ENCODE peak calls at places on chromosomes 6 and 20, in eight cellular contexts. One of them, this sample, is unnamed.

GRCh38 chr20:49338061-49338460 is 60.2 kb upstream of the ZNFX1 start:
- DNase-seq in foreskin keratinocyte: no peak
- DNase-seq in endodermal cell: no peak
- DNase-seq in SW 1271: no peak
- DNase-seq in GM12865: no peak
- DNase-seq in D341Med: no peak
- DNase-seq in fibroblast of lung: no peak
- DNase-seq in kidney tubule cell: no peak
- DNase-seq in this sample: no peak

GRCh38 chr6:78533876-78534275 is 333.5 kb upstream of the IRAK1BP1 start:
- DNase-seq in foreskin keratinocyte: no peak
- DNase-seq in endodermal cell: no peak
- DNase-seq in SW 1271: no peak
- DNase-seq in GM12865: no peak
- DNase-seq in D341Med: no peak
- DNase-seq in fibroblast of lung: no peak
- DNase-seq in kidney tubule cell: no peak
- DNase-seq in this sample: no peak

GRCh38 chr20:958936-959815 is 42.9 kb downstream of the RSPO4 start:
- DNase-seq in foreskin keratinocyte: no peak
- DNase-seq in endodermal cell: no peak
- DNase-seq in SW 1271: no peak
- DNase-seq in GM12865: no peak
- DNase-seq in D341Med: no peak
- DNase-seq in fibroblast of lung: no peak
- DNase-seq in kidney tubule cell: no peak
- DNase-seq in this sample: no peak

GRCh38 chr6:81708306-81708705 is 44.2 kb downstream of the TENT5A start:
- DNase-seq in foreskin keratinocyte: no peak
- DNase-seq in endodermal cell: peak
- DNase-seq in SW 1271: no peak
- DNase-seq in GM12865: no peak
- DNase-seq in D341Med: no peak
- DNase-seq in fibroblast of lung: no peak
- DNase-seq in kidney tubule cell: no peak
- DNase-seq in this sample: no peak

GRCh38 chr6:131728296-131728939 is 17.6 kb upstream of the CTAGE9 start:
- DNase-seq in foreskin keratinocyte: no peak
- DNase-seq in endodermal cell: no peak
- DNase-seq in SW 1271: no peak
- DNase-seq in GM12865: no peak
- DNase-seq in D341Med: no peak
- DNase-seq in fibroblast of lung: no peak
- DNase-seq in kidney tubule cell: no peak
- DNase-seq in this sample: no peak

GRCh38 chr6:136079701-136080565 is 170.2 kb downstream of the MTFR2 start:
- DNase-seq in foreskin keratinocyte: no peak
- DNase-seq in endodermal cell: no peak
- DNase-seq in SW 1271: no peak
- DNase-seq in GM12865: no peak
- DNase-seq in D341Med: no peak
- DNase-seq in fibroblast of lung: no peak
- DNase-seq in kidney tubule cell: no peak
- DNase-seq in this sample: no peak

GRCh38 chr20:21361266-21361665 is 36.1 kb downstream of the NKX2-4 start:
- DNase-seq in foreskin keratinocyte: peak
- DNase-seq in endodermal cell: no peak
- DNase-seq in SW 1271: no peak
- DNase-seq in GM12865: no peak
- DNase-seq in D341Med: no peak
- DNase-seq in fibroblast of lung: peak
- DNase-seq in kidney tubule cell: peak
- DNase-seq in this sample: no peak

GRCh38 chr6:16322666-16323312 is 84.4 kb downstream of the GMPR start:
- DNase-seq in foreskin keratinocyte: peak
- DNase-seq in endodermal cell: peak
- DNase-seq in SW 1271: no peak
- DNase-seq in GM12865: peak
- DNase-seq in D341Med: no peak
- DNase-seq in fibroblast of lung: peak
- DNase-seq in kidney tubule cell: peak
- DNase-seq in this sample: peak

GRCh38 chr6:55319961-55320690 is 7.1 kb upstream of the GFRAL start:
- DNase-seq in foreskin keratinocyte: no peak
- DNase-seq in endodermal cell: peak
- DNase-seq in SW 1271: no peak
- DNase-seq in GM12865: no peak
- DNase-seq in D341Med: no peak
- DNase-seq in fibroblast of lung: no peak
- DNase-seq in kidney tubule cell: no peak
- DNase-seq in this sample: no peak

GRCh38 chr6:37127961-37128862 is 41.7 kb upstream of the PIM1 start:
- DNase-seq in foreskin keratinocyte: peak
- DNase-seq in endodermal cell: peak
- DNase-seq in SW 1271: no peak
- DNase-seq in GM12865: peak
- DNase-seq in D341Med: no peak
- DNase-seq in fibroblast of lung: peak
- DNase-seq in kidney tubule cell: no peak
- DNase-seq in this sample: no peak

GRCh38 chr6:24910331-24910849 is 25.4 kb downstream of the RIPOR2 start:
- DNase-seq in foreskin keratinocyte: no peak
- DNase-seq in endodermal cell: peak
- DNase-seq in SW 1271: no peak
- DNase-seq in GM12865: peak
- DNase-seq in D341Med: no peak
- DNase-seq in fibroblast of lung: no peak
- DNase-seq in kidney tubule cell: no peak
- DNase-seq in this sample: no peak

GRCh38 chr6:90386796-90387390 is 90.2 kb upstream of the BACH2 start:
- DNase-seq in foreskin keratinocyte: no peak
- DNase-seq in endodermal cell: peak
- DNase-seq in SW 1271: no peak
- DNase-seq in GM12865: no peak
- DNase-seq in D341Med: no peak
- DNase-seq in fibroblast of lung: no peak
- DNase-seq in kidney tubule cell: no peak
- DNase-seq in this sample: peak

GRCh38 chr6:10383312-10384063 is 31.4 kb downstream of the TFAP2A start:
- DNase-seq in foreskin keratinocyte: no peak
- DNase-seq in endodermal cell: peak
- DNase-seq in SW 1271: no peak
- DNase-seq in GM12865: no peak
- DNase-seq in D341Med: no peak
- DNase-seq in fibroblast of lung: no peak
- DNase-seq in kidney tubule cell: peak
- DNase-seq in this sample: no peak

GRCh38 chr20:38725959-38726848 is 1.9 kb downstream of the SLC32A1 start:
- DNase-seq in foreskin keratinocyte: no peak
- DNase-seq in endodermal cell: peak
- DNase-seq in SW 1271: no peak
- DNase-seq in GM12865: peak
- DNase-seq in D341Med: peak
- DNase-seq in fibroblast of lung: peak
- DNase-seq in kidney tubule cell: no peak
- DNase-seq in this sample: no peak

GRCh38 chr6:145587342-145587741 is 148.0 kb downstream of the EPM2A start:
- DNase-seq in foreskin keratinocyte: no peak
- DNase-seq in endodermal cell: no peak
- DNase-seq in SW 1271: no peak
- DNase-seq in GM12865: no peak
- DNase-seq in D341Med: no peak
- DNase-seq in fibroblast of lung: no peak
- DNase-seq in kidney tubule cell: no peak
- DNase-seq in this sample: no peak

GRCh38 chr6:104896914-104897313 is 37.2 kb upstream of the HACE1 start:
- DNase-seq in foreskin keratinocyte: no peak
- DNase-seq in endodermal cell: no peak
- DNase-seq in SW 1271: peak
- DNase-seq in GM12865: no peak
- DNase-seq in D341Med: no peak
- DNase-seq in fibroblast of lung: peak
- DNase-seq in kidney tubule cell: no peak
- DNase-seq in this sample: no peak

This sample was measured in Ammon's horn.